ENCODE peak calls at places on chromosomes 2 and 18, in six cellular contexts. Z is Panc1, Y is upper lobe of left lung, P is gastrocnemius medialis, C is colonic mucosa, M is tibial nerve. Q is an unnamed sample. For H3K27me3, the result is how much of the 10 kb centered on the place peaks cover.

GRCh38 chr18:21740474-21740723 is 193 bp upstream of the MIB1 start:
- DNase-seq in Y (peak), M (no peak), Z (peak), C (peak), P (peak), Q (peak)

GRCh38 chr18:32042337-32042736 is 23.7 kb downstream of the RNF125 start:
- DNase-seq in M (no peak), C (no peak), Y (no peak), Z (no peak), P (no peak), Q (no peak)

GRCh38 chr2:73897240-73897583 is 4.4 kb downstream of the ACTG2 start:
- DNase-seq in P (no peak), Y (no peak), Z (no peak), M (no peak), C (no peak), Q (no peak)

GRCh38 chr18:58788971-58789797 is 75.5 kb upstream of the ZNF532 start:
- DNase-seq in C (peak), Y (no peak), M (peak), Z (no peak), P (no peak), Q (no peak)

GRCh38 chr2:167992258-167992657 is 255.1 kb downstream of the STK39 start:
- DNase-seq in M (no peak), P (no peak), C (no peak), Z (no peak), Y (no peak), Q (no peak)

GRCh38 chr2:238389985-238390682 is 36.6 kb upstream of the ASB1 start:
- DNase-seq in C (no peak), M (peak), Z (no peak), P (peak), Y (no peak), Q (no peak)

GRCh38 chr18:5895300-5895885 is at the start of gene TMEM200C:
- DNase-seq in Z (no peak), Y (peak), C (no peak), P (no peak), M (no peak), Q (peak)

GRCh38 chr2:143815082-143815481 is 685.9 kb downstream of the ARHGAP15 start:
- DNase-seq in M (no peak), P (no peak), C (no peak), Z (no peak), Y (no peak), Q (no peak)

GRCh38 chr18:44149706-44150105 is 531.0 kb upstream of the SETBP1 start:
- DNase-seq in C (no peak), P (no peak), Z (no peak), M (no peak), Y (no peak), Q (no peak)

GRCh38 chr2:25378731-25379490 is 37.2 kb upstream of the DNMT3A start:
- DNase-seq in C (no peak), Z (no peak), P (no peak), Y (no peak), M (no peak), Q (no peak)

GRCh38 chr2:168030862-168031624 is 216.4 kb downstream of the STK39 start:
- DNase-seq in C (no peak), P (no peak), Z (no peak), Y (no peak), M (no peak), Q (no peak)

GRCh38 chr2:45009928-45010705 is 865 bp upstream of the SIX2 start:
- DNase-seq in P (peak), Z (no peak), Y (peak), C (peak), M (peak), Q (no peak)

GRCh38 chr2:26672112-26672817 is 20.3 kb upstream of the KCNK3 start:
- DNase-seq in Z (no peak), M (no peak), C (no peak), P (no peak), Y (no peak), Q (no peak)

GRCh38 chr2:172339431-172340010 is 87.9 kb upstream of the ITGA6 start:
- DNase-seq in Z (no peak), P (peak), Y (no peak), C (peak), M (no peak), Q (no peak)

GRCh38 chr2:158600155-158600802 is 143.5 kb downstream of the PKP4 start:
- DNase-seq in C (peak), Z (peak), P (peak), M (peak), Y (no peak), Q (no peak)

GRCh38 chr2:42931818-42932195 is 139.4 kb upstream of the HAAO start:
- DNase-seq in Y (no peak), P (no peak), M (no peak), Z (no peak), C (no peak), Q (no peak)

GRCh38 chr2:240217431-240218301 is 77.2 kb upstream of the OTOS start:
- DNase-seq in Z (no peak), P (no peak), M (no peak), C (peak), Y (no peak), Q (no peak)

GRCh38 chr2:109162999-109163398 is 34.0 kb downstream of the SH3RF3 start:
- DNase-seq in P (peak), C (no peak), M (peak), Y (no peak), Z (no peak), Q (peak)

GRCh38 chr2:212249451-212249850 is 289.2 kb downstream of the ERBB4 start:
- DNase-seq in C (no peak), P (no peak), Y (no peak), Z (no peak), M (no peak), Q (no peak)

GRCh38 chr2:80086831-80087230 is 217.7 kb downstream of the LRRTM1 start:
- DNase-seq in Y (no peak), P (no peak), M (no peak), C (no peak), Z (no peak), Q (no peak)

GRCh38 chr2:237092920-237093781 is 7.5 kb downstream of the COPS8 start:
- DNase-seq in Y (no peak), C (no peak), P (peak), M (peak), Z (peak), Q (no peak)

GRCh38 chr2:241852981-241853631 is 5.6 kb downstream of the PDCD1 start:
- DNase-seq in M (no peak), Z (no peak), C (no peak), P (no peak), Y (peak), Q (no peak)

GRCh38 chr2:199727801-199728200 is 123.2 kb downstream of the FTCDNL1 start:
- DNase-seq in C (no peak), Z (no peak), M (no peak), Y (no peak), P (no peak), Q (no peak)

GRCh38 chr2:136863468-136863867 is 98.1 kb downstream of the THSD7B start:
- DNase-seq in C (no peak), Y (no peak), Z (no peak), P (no peak), M (no peak), Q (no peak)

GRCh38 chr2:47026738-47027531 is 111.3 kb upstream of the MCFD2 start:
- DNase-seq in Y (no peak), Z (no peak), P (no peak), M (no peak), C (no peak), Q (peak)

GRCh38 chr2:224847961-224848850 is 132.0 kb upstream of the CCDC195 start:
- DNase-seq in Y (no peak), Z (no peak), M (peak), P (no peak), C (no peak), Q (no peak)

GRCh38 chr2:15591692-15592463 is at the start of gene DDX1:
- DNase-seq in Z (no peak), C (peak), P (peak), M (peak), Y (peak), Q (peak)

GRCh38 chr18:62963522-62963921 is 248.2 kb downstream of the PHLPP1 start:
- DNase-seq in Z (no peak), C (no peak), Y (no peak), P (no peak), M (no peak), Q (no peak)

GRCh38 chr18:62957885-62958472 is 242.6 kb downstream of the PHLPP1 start:
- DNase-seq in Z (no peak), Y (no peak), P (no peak), M (peak), C (peak), Q (no peak)

GRCh38 chr18:62964432-62964831 is 249.1 kb downstream of the PHLPP1 start:
- DNase-seq in Y (no peak), M (no peak), P (no peak), C (no peak), Z (no peak), Q (no peak)

GRCh38 chr18:62954341-62954740 is 239.0 kb downstream of the PHLPP1 start:
- DNase-seq in Y (no peak), C (no peak), Z (no peak), P (no peak), M (no peak), Q (no peak)

DNA sequence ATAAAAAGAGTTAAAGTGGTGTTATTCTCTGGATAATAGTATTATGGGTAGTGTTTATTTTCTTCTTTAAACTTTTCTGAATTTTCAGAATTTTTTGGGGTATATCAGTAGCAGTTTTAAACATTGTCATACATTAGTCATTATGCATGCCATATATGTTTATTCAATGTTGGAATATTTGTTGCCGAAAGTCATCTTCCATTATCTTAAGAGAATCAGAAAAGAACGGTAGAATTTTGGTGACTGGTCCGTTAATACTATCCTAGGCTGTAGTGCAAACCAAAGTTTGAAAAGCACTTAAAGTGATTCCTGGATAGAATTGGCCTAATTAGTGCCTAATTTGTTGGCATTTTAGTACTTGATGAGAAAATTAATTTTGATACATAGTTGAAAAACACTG is 244.1 kb downstream of the PHLPP1 start:
- DNase-seq in P (no peak), C (no peak), M (no peak), Z (no peak), Y (no peak), Q (no peak)
- H3K27ac ChIP-seq in P (no peak), C (no peak), M (no peak), Z (no peak), Y (no peak), Q (peak)

GRCh38 chr2:111686994-111687393 is 197.0 kb downstream of the ANAPC1 start:
- DNase-seq in Z (no peak), P (no peak), C (no peak), Y (no peak), M (no peak), Q (no peak)

GRCh38 chr2:111684611-111685010 is 199.4 kb downstream of the ANAPC1 start:
- DNase-seq in M (no peak), P (no peak), Y (no peak), Z (no peak), C (no peak), Q (no peak)

GRCh38 chr2:111687911-111688310 is 196.1 kb downstream of the ANAPC1 start:
- DNase-seq in Y (no peak), Z (no peak), M (no peak), P (no peak), C (no peak), Q (no peak)

GRCh38 chr2:111688501-111688900 is 195.5 kb downstream of the ANAPC1 start:
- DNase-seq in M (no peak), C (no peak), Z (no peak), Y (no peak), P (no peak), Q (no peak)

DNA sequence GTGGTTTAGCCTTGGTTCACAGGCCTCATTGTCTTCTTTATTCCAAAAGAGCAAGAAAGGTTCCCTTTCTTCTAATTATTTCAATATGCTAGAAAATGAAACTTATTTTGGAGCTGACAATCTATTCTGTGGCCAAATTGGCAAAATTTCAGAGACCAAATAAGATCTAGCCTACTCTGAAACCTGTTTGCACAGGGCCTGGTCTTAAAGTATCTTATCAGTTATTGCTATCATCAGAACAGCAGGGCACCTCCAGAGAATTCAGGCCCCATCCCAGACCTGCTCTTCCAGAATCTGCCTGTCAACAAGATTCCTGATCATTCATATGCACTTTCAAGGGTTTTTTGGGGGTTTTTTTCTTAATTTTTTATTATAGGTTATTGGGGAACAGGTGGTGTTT is 198.7 kb downstream of the ANAPC1 start:
- DNase-seq in P (no peak), Z (no peak), M (no peak), Y (no peak), C (no peak), Q (no peak)
- H3K27me3 ChIP-seq in P (under half), Z (under half), M (under half), Y (under half), C (under half), Q (under half)

GRCh38 chr2:216632952-216633615 is at the start of gene IGFBP2:
- DNase-seq in Z (no peak), M (no peak), C (peak), Y (no peak), P (no peak), Q (no peak)
- TF ChIP-seq CTCF in Z (no peak), M (no peak), C (no peak), Y (no peak), P (no peak), Q (no peak)

GRCh38 chr2:118489712-118490255 is 357.7 kb downstream of the EN1 start:
- DNase-seq in P (no peak), Z (no peak), C (no peak), Y (no peak), M (no peak), Q (no peak)
- H3K27ac ChIP-seq in P (no peak), Z (no peak), C (no peak), Y (no peak), M (no peak), Q (no peak)

GRCh38 chr18:54828290-54828871 is at the start of gene RAB27B:
- DNase-seq in Z (no peak), Y (peak), C (peak), P (peak), M (peak), Q (peak)

GRCh38 chr18:54828986-54829385 is 709 bp downstream of the RAB27B start:
- DNase-seq in M (no peak), Y (no peak), P (no peak), Z (no peak), C (no peak), Q (no peak)

GRCh38 chr18:54825626-54826344 is 2.5 kb upstream of the RAB27B start:
- DNase-seq in M (no peak), P (no peak), Z (no peak), Y (no peak), C (no peak), Q (no peak)

DNA sequence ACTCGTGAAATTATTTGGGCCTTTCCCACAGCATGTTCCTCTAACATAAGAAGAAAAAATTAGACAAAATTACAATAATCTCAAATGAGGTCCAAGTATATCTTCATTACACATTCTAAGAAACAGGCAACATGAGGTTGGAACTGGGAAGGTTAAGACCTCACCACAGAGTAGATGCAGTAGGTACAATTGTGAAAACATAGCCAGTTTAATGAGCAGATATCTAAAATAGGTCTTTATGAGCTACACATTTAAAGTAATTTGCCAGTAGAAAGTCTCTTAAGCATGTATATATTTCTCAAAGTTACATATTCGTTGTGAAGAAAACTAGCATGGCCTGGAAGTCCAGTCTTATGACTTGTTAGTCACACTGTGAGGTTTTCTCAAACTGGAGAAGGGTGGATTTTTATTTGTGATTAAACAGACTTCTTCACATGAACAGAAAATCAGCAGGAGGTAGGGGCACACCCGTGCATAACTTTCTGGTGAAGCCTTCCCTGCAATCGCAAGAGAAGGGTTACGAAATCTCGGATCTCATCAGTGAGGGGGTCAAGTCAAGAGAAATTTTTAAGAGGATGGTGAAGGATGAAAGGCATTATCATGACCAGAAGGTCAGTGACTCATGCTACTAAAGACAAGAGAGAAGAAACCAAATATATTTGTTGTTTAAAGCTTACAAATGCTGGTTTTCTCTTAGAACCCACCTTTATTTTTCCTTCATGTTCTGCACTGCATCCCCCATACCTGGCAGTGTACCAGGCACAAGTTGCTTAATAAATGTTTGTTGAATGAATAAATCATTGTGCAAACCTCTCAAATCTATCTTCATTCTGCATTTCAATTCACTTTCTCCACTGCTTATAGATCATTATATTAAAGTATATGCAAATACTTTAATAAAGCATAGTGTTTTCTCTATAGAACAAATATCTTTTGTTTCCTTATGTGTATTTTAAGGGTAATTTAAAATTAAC is 5.1 kb upstream of the RAB27B start:
- DNase-seq in Z (peak), Y (no peak), C (no peak), M (no peak), P (no peak), Q (no peak)
- H3K27me3 ChIP-seq in Z (under half), Y (under half), C (under half), M (under half), P (under half), Q (under half)

DNA sequence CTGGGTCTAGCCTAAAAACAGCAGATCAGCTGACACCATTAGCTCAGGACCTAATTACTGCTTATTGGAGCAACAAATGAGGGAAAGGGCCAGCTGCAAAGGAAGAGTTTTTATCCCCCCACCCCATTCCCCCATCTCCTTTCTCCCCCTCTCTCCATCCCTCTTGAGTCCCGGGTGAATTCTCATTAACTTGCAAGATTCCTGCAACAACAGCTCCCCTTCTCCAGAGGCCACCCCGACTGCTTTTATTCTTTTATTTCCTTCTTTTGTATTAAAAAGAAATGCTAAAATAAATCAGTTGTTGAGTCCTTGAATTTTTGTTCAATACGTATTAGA is 473 bp upstream of the NOL4 start:
- DNase-seq in Y (no peak), C (no peak), Z (no peak), P (no peak), M (no peak), Q (no peak)
- TF ChIP-seq CTCF in Y (no peak), C (no peak), Z (peak), P (no peak), M (no peak), Q (no peak)

Q was measured in dorsolateral prefrontal cortex.